ENCODE peak calls at places on chromosomes 4 and X, in six cellular contexts. W is K562, X is HepG2, V is GM12878, N is H1, Q is HCT116. O is an unnamed sample.

GRCh38 chr4:185470503-185471195 is 884 bp downstream of the CCDC110 start:
- DNase-seq in W (peak; percentile 38), X (peak; percentile 4), V (no peak), N (no peak), Q (peak; percentile 19), O (no peak)

GRCh38 chr4:152614337-152614736 is 65.5 kb downstream of the TMEM154 start:
- DNase-seq in W (no peak), X (no peak), V (no peak), N (no peak), Q (no peak), O (no peak)

GRCh38 chr4:98658287-98659105 is at the start of gene TSPAN5:
- DNase-seq in W (peak; percentile 61), X (peak; percentile 12), V (no peak), N (no peak), Q (peak; percentile 64), O (peak; percentile 52)

GRCh38 chrX:37989304-37989703 is 17.0 kb upstream of the SYTL5 start:
- DNase-seq in W (no peak), X (no peak), V (no peak), N (no peak), Q (no peak), O (no peak)

GRCh38 chr4:80097395-80098177 is 24.6 kb upstream of the ANTXR2 start:
- DNase-seq in W (peak; percentile 68), X (no peak), V (no peak), N (no peak), Q (no peak), O (no peak)

GRCh38 chrX:101595739-101596419 is 21.9 kb downstream of the ARMCX6 start:
- DNase-seq in W (peak; percentile 68), X (peak; percentile 17), V (peak; percentile 62), N (no peak), Q (peak; percentile 58), O (peak; percentile 56)

GRCh38 chr4:95572304-95572991 is 23.7 kb upstream of the UNC5C start:
- DNase-seq in W (no peak), X (no peak), V (no peak), N (no peak), Q (no peak), O (peak; percentile 42)

GRCh38 chr4:84338367-84338766 is 160.7 kb downstream of the NKX6-1 start:
- DNase-seq in W (no peak), X (no peak), V (no peak), N (no peak), Q (no peak), O (no peak)

GRCh38 chr4:182808673-182809416 is 108.3 kb downstream of the DCTD start:
- DNase-seq in W (no peak), X (no peak), V (peak; percentile 55), N (no peak), Q (no peak), O (no peak)

GRCh38 chr4:86741841-86742240 is 107.3 kb downstream of the SLC10A6 start:
- DNase-seq in W (no peak), X (no peak), V (no peak), N (no peak), Q (no peak), O (no peak)

GRCh38 chr4:141909541-141909940 is 273.2 kb downstream of the IL15 start:
- DNase-seq in W (no peak), X (no peak), V (no peak), N (no peak), Q (no peak), O (no peak)

GRCh38 chr4:2598661-2599654 is 62.5 kb downstream of the FAM193A start:
- DNase-seq in W (peak; percentile 43), X (no peak), V (peak; percentile 66), N (no peak), Q (no peak), O (no peak)

GRCh38 chr4:34046580-34046979 is 2197.7 kb downstream of the ARAP2 start:
- DNase-seq in W (no peak), X (no peak), V (no peak), N (no peak), Q (peak; percentile 15), O (peak; percentile 3)

GRCh38 chrX:77675986-77676385 is 110.0 kb downstream of the ATRX start:
- DNase-seq in W (no peak), X (no peak), V (no peak), N (no peak), Q (no peak), O (no peak)

GRCh38 chrX:101108293-101108692 is 10.3 kb downstream of the CENPI start:
- DNase-seq in W (no peak), X (no peak), V (no peak), N (no peak), Q (no peak), O (no peak)

GRCh38 chr4:2484993-2485392 is 16.1 kb downstream of the RNF4 start:
- DNase-seq in W (peak; percentile 27), X (no peak), V (peak; percentile 62), N (no peak), Q (no peak), O (no peak)

GRCh38 chr4:42690537-42690936 is 33.6 kb upstream of the ATP8A1 start:
- DNase-seq in W (no peak), X (no peak), V (no peak), N (no peak), Q (no peak), O (no peak)

GRCh38 chr4:171880136-171880535 is 66.9 kb downstream of the GALNTL6 start:
- DNase-seq in W (no peak), X (no peak), V (no peak), N (no peak), Q (peak; percentile 33), O (no peak)

GRCh38 chr4:149784018-149784417 is 31.6 kb downstream of the IQCM start:
- DNase-seq in W (no peak), X (no peak), V (no peak), N (no peak), Q (no peak), O (no peak)

GRCh38 chr4:41044165-41044564 is 170.2 kb downstream of the APBB2 start:
- DNase-seq in W (no peak), X (no peak), V (no peak), N (no peak), Q (peak; percentile 16), O (no peak)

GRCh38 chr4:113574636-113575103 is 186.9 kb downstream of the CAMK2D start:
- DNase-seq in W (no peak), X (no peak), V (no peak), N (no peak), Q (no peak), O (no peak)

GRCh38 chr4:38166768-38167167 is 206.6 kb downstream of the PTTG2 start:
- DNase-seq in W (no peak), X (no peak), V (no peak), N (no peak), Q (no peak), O (no peak)

GRCh38 chr4:38163216-38164006 is 203.2 kb downstream of the PTTG2 start:
- DNase-seq in W (no peak), X (no peak), V (no peak), N (no peak), Q (no peak), O (no peak)

GRCh38 chr4:38164346-38164745 is 204.1 kb downstream of the PTTG2 start:
- DNase-seq in W (no peak), X (no peak), V (no peak), N (no peak), Q (no peak), O (no peak)

GRCh38 chr4:38169524-38169923 is 209.3 kb downstream of the PTTG2 start:
- DNase-seq in W (no peak), X (no peak), V (no peak), N (no peak), Q (no peak), O (no peak)

GRCh38 chr4:38166082-38166481 is 205.9 kb downstream of the PTTG2 start:
- DNase-seq in W (no peak), X (no peak), V (no peak), N (no peak), Q (no peak), O (no peak)
- TF ChIP-seq ZNF274 in W (no peak), X (no peak), V (no peak), N (no peak), Q (no peak), O (no peak)

GRCh38 chrX:36961590-36961989 is 46.6 kb upstream of the FAM47C start:
- DNase-seq in W (peak; percentile 6), X (peak; percentile 1), V (no peak), N (no peak), Q (peak; percentile 15), O (no peak)

GRCh38 chrX:36963852-36964251 is 44.3 kb upstream of the FAM47C start:
- DNase-seq in W (no peak), X (no peak), V (no peak), N (no peak), Q (no peak), O (no peak)

GRCh38 chrX:36957425-36958328 is 50.5 kb upstream of the FAM47C start:
- DNase-seq in W (no peak), X (no peak), V (no peak), N (no peak), Q (no peak), O (peak; percentile 49)

GRCh38 chrX:36963069-36963808 is 44.9 kb upstream of the FAM47C start:
- DNase-seq in W (no peak), X (no peak), V (no peak), N (no peak), Q (no peak), O (no peak)
- H3K9ac ChIP-seq in W (no peak overlapping the region), X (no peak overlapping the region), V (no peak overlapping the region), N (no peak overlapping the region), Q (no peak overlapping the region), O (no peak overlapping the region)

DNA sequence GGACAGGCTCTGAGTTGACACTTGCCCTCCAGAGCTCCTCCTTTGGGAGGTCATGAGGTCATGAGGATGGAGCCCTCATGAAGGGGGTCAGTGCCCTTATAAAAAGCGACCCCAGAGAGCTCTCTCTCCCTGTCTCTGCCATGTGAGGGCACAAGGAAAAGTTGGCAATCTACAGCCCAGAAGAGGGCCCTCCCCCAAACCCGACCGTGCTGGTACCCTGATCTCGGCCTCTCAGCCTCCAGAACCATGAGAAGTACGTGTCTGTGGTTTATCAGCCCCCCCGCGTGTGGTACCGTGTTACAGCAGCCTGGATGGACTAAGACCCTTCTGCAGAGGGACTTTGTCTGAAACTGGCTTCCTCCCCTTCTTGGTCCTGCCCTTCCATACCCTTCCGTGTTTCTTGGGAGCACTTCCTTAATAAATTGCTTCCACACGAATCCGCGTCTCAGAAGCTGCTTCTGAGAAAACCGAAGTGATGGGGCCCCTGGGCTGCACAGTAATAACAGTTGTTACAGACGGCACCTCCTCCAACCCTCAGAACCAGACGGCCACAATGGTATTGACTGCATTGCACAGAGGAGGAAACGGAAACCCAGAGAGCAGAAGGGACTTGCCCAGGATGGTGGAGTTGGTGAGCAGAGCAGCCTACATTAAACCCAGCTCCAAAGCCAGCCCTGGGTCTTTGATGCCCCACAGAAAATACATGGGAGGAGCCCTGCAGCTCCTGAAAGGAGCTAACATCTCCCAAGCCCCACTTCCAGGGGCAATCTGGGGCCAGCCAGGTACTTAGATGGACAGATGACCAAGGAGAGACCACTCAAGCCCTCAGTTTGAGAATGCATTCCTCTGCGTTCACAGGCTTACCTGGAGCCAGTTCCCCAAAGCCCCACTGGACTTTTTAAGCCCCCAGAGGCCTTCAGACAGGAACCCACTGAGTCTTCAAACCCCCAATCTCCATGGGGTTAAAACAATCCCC is 242.7 kb downstream of the BCOR start:
- DNase-seq in W (no peak), X (no peak), V (peak; percentile 82), N (no peak), Q (no peak), O (no peak)
- H3K4me1 ChIP-seq in W (peaks cover 30% of the 10 kb centered on the region), X (no peaks in the 10 kb centered on the region), V (peaks cover 57% of the 10 kb centered on the region), N (peaks cover 23% of the 10 kb centered on the region), Q (peaks cover 17% of the 10 kb centered on the region), O (peaks cover 16% of the 10 kb centered on the region)

DNA sequence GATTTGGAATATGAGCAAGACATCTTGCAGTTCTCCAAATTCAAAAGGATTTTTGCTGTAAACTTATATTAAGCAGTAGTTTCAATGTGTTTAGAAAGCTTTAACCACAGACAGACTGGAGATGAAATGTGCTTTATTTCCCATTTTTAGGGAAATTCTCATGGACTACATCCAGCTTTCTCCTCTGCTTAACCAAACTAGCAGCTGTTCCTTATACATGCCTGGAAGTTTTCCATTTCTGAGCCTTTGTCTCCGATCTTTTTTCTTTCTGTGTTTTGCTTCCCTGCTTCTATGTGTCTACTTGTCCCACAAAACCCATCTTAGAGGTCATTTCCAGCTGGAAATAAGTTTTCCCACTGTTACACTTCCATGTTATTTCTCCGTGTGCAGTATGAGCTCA is 41.6 kb downstream of the TMA16 start:
- DNase-seq in W (no peak), X (no peak), V (no peak), N (no peak), Q (no peak), O (no peak)
- TF ChIP-seq ZNF274 in W (no peak), X (no peak), V (no peak), N (no peak), Q (no peak), O (no peak)

O was measured in NT2/D1.